ENCODE peak calls at places on chromosome 14, in five cellular contexts. M is IMR-90, V is heart left ventricle, F is astrocyte, G is mucosa of descending colon. K is an unnamed sample.

GRCh38 chr14:76267322-76268012 is 108.5 kb upstream of the ESRRB start:
- DNase-seq in V (peak), G (peak), M (peak), F (peak), K (no peak)

GRCh38 chr14:79951572-79951971 is 259.7 kb downstream of the DIO2 start:
- DNase-seq in F (no peak), G (no peak), M (no peak), V (no peak), K (no peak)

GRCh38 chr14:64706552-64707193 is 2.4 kb downstream of the PLEKHG3 start:
- DNase-seq in V (peak), F (no peak), M (no peak), G (no peak), K (no peak)

GRCh38 chr14:75277000-75277795 is 1.4 kb upstream of the FOS start:
- DNase-seq in V (peak), F (peak), M (peak), G (peak), K (no peak)

GRCh38 chr14:26200675-26201074 is 397.2 kb downstream of the NOVA1 start:
- DNase-seq in V (no peak), G (no peak), F (peak), M (peak), K (no peak)

GRCh38 chr14:24948261-24948847 is 101.6 kb downstream of the STXBP6 start:
- DNase-seq in M (no peak), F (no peak), G (no peak), V (no peak), K (no peak)

GRCh38 chr14:61329478-61330051 is 8.2 kb downstream of the PRKCH start:
- DNase-seq in V (no peak), F (no peak), G (no peak), M (no peak), K (no peak)

GRCh38 chr14:24179961-24180726 is 8.3 kb downstream of the REC8 start:
- DNase-seq in M (peak), F (peak), G (no peak), V (no peak), K (peak)

GRCh38 chr14:53180272-53181221 is 27.4 kb upstream of the DDHD1 start:
- DNase-seq in F (no peak), G (peak), V (no peak), M (peak), K (no peak)

GRCh38 chr14:49767473-49768300 is at the start of gene KLHDC2:
- DNase-seq in F (peak), M (peak), G (peak), V (peak), K (no peak)

GRCh38 chr14:103859416-103860202 is 12.2 kb upstream of the PPP1R13B start:
- DNase-seq in V (no peak), G (no peak), M (no peak), F (no peak), K (no peak)

GRCh38 chr14:31326111-31326510 is 94.2 kb downstream of the HEATR5A start:
- DNase-seq in G (peak), V (no peak), M (peak), F (peak), K (no peak)

GRCh38 chr14:88085736-88086135 is 80.8 kb downstream of the GPR65 start:
- DNase-seq in F (no peak), V (no peak), M (no peak), G (no peak), K (no peak)

GRCh38 chr14:96053600-96054381 is 14.6 kb downstream of the C14orf132 start:
- DNase-seq in G (peak), M (peak), F (peak), V (no peak), K (peak)

GRCh38 chr14:92922155-92922735 is 705 bp upstream of the CHGA start:
- DNase-seq in F (no peak), V (no peak), M (no peak), G (no peak), K (no peak)

GRCh38 chr14:97806871-97807270 is 1009.7 kb downstream of the VRK1 start:
- DNase-seq in V (no peak), G (no peak), M (no peak), F (no peak), K (no peak)

GRCh38 chr14:38808734-38809455 is 294.1 kb downstream of the SEC23A start:
- DNase-seq in G (peak), M (no peak), V (no peak), F (no peak), K (no peak)

GRCh38 chr14:58732387-58732786 is 94.6 kb downstream of the DACT1 start:
- DNase-seq in G (no peak), V (no peak), F (no peak), M (no peak), K (no peak)

GRCh38 chr14:73718742-73719251 is 4.6 kb upstream of the PNMA1 start:
- DNase-seq in M (no peak), F (no peak), V (no peak), G (no peak), K (no peak)

GRCh38 chr14:67285876-67286452 is 44.7 kb downstream of the PALS1 start:
- DNase-seq in F (peak), G (no peak), M (peak), V (no peak), K (no peak)

GRCh38 chr14:32379447-32379846 is 50.3 kb downstream of the AKAP6 start:
- DNase-seq in G (no peak), F (no peak), M (no peak), V (no peak), K (no peak)

GRCh38 chr14:32381869-32382268 is 52.8 kb downstream of the AKAP6 start:
- DNase-seq in M (no peak), G (no peak), F (no peak), V (no peak), K (no peak)

GRCh38 chr14:32384464-32384863 is 55.4 kb downstream of the AKAP6 start:
- DNase-seq in G (peak), F (no peak), M (no peak), V (no peak), K (no peak)

GRCh38 chr14:32383337-32384009 is 54.4 kb downstream of the AKAP6 start:
- DNase-seq in F (no peak), G (no peak), V (no peak), M (no peak), K (no peak)

GRCh38 chr14:32382704-32383103 is 53.6 kb downstream of the AKAP6 start:
- DNase-seq in V (no peak), F (no peak), M (no peak), G (peak), K (no peak)
- TF ChIP-seq CTCF in V (peak), F (peak), M (peak), G (no peak), K (peak)

DNA sequence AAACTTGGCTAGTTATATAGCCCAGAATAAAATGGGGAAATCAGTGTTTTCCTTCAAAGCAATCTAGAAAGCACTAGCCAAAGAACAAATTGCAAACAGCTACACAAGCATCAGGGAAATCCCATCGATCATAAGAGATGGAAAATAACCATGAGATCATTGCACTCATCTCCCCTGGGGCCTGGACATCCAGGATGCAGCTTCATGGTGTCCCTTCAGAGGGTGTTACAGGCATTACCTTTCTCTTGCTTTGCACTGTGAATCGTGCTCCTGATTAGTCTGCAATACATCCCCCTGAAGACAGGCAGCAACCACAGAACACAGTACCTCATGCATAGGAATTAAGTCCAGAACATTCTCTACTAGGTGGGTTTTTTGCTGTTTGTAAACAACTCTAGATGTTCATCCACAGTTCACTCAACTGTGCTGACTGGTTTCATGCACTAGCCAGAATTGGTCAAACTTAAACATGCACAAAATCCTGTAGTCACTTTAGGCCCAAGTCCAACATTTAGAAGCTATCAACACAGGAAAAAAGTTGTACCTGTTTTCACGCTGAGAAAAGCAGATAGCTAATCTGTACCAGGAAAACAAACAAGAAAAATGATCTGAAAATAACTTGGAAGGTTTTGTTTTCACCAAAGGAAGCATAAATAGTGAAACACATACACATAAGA is 120.1 kb downstream of the ZFP36L1 start:
- DNase-seq in F (no peak), V (no peak), G (no peak), M (no peak), K (no peak)
- TF ChIP-seq CTCF in F (no peak), V (no peak), G (no peak), M (no peak), K (no peak)

GRCh38 chr14:90300649-90301048 is 31.1 kb downstream of the NRDE2 start:
- DNase-seq in M (peak), G (no peak), V (no peak), F (no peak), K (no peak)

GRCh38 chr14:90301122-90301521 is 30.6 kb downstream of the NRDE2 start:
- DNase-seq in F (no peak), V (no peak), M (no peak), G (no peak), K (no peak)

GRCh38 chr14:90302529-90303303 is 29.0 kb downstream of the NRDE2 start:
- DNase-seq in V (no peak), M (no peak), G (no peak), F (no peak), K (no peak)

GRCh38 chr14:90303382-90303943 is 28.3 kb downstream of the NRDE2 start:
- DNase-seq in F (no peak), V (no peak), M (no peak), G (peak), K (no peak)

DNA sequence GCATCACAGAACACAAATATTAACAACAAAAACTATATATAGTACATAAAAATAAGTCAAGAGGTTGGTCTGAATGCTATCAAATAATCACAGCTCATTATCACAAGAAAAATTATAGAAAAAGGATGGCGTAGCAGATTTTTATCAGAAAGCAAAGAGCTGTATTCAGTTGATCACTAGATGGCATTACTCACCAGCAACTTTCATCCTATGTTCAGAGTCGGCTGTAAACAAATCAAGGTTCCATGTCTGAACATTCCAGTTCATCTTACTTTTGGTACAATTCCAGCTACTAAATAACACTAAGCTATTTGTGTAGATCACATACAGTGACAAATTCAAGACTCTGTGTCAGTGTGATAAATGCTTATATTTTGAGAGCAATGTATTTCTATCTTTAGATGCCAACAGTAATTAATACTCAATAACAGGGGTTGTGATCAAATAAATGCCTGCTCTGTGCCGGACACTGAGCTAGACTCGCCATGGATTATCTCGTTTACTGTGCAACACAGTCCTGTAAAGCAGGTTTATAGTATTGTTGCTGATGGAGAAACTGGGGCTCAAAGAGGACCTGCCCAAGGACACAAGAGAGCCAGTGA is 30.1 kb downstream of the NRDE2 start:
- DNase-seq in F (peak), M (peak), G (no peak), V (no peak), K (peak)
- TF ChIP-seq CTCF in F (peak), M (peak), G (peak), V (peak), K (peak)

GRCh38 chr14:99538275-99538674 is 57.1 kb downstream of the CCNK start:
- DNase-seq in G (no peak), F (peak), V (no peak), M (peak), K (no peak)
- TF ChIP-seq CTCF in G (no peak), F (peak), V (no peak), M (peak), K (no peak)

DNA sequence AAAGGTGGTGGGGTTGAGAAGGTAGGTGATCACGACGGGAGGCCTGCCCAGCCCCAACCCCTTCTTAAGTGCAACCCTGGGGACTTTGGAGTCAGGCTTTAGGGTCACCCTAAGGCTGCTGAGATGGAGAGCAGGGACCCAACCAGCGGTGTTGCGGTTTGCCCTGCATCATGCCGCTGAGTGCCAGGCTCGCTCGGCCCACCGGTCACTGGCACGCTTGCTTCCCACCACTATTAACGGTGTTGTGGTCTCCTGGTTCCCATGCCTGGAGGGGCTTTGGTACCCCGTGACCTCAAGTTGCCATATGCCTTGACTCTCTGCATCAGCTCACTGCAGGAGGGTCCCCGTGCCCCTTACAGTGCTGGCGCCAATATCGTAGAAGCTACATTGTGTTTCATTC is 18.4 kb upstream of the MEG3 start:
- DNase-seq in G (no peak), F (no peak), M (no peak), V (peak), K (no peak)
- TF ChIP-seq CTCF in G (no peak), F (no peak), M (no peak), V (no peak), K (no peak)

K was measured in AG04449.